ENCODE peak calls at places on chromosomes 2 and 18, in six cellular contexts. One of them, this sample, is unnamed.

GRCh38 chr2:240997856-240998705 is at the start of gene SNED1:
- DNase-seq in AML-193: no peak
- DNase-seq in effector CD8-positive, alpha-beta T cell: peak
- DNase-seq in activated T-helper 1 cell treated with Interleukin-2 at 50 U/mL for 16 hours: peak
- DNase-seq in GM23338: peak
- DNase-seq in NT2/D1: peak
- DNase-seq in this sample: peak

GRCh38 chr2:28370355-28370754 is 22.3 kb upstream of the FOSL2 start:
- DNase-seq in NT2/D1: no peak
- DNase-seq in AML-193: no peak
- DNase-seq in effector CD8-positive, alpha-beta T cell: no peak
- DNase-seq in activated T-helper 1 cell treated with Interleukin-2 at 50 U/mL for 16 hours: no peak
- DNase-seq in GM23338: no peak
- DNase-seq in this sample: no peak

GRCh38 chr2:203734276-203734983 is 28.0 kb downstream of the CD28 start:
- DNase-seq in AML-193: no peak
- DNase-seq in GM23338: peak
- DNase-seq in activated T-helper 1 cell treated with Interleukin-2 at 50 U/mL for 16 hours: no peak
- DNase-seq in NT2/D1: no peak
- DNase-seq in effector CD8-positive, alpha-beta T cell: no peak
- DNase-seq in this sample: peak

GRCh38 chr18:35477497-35477896 is 20.3 kb downstream of the INO80C start:
- DNase-seq in NT2/D1: no peak
- DNase-seq in GM23338: no peak
- DNase-seq in AML-193: peak
- DNase-seq in activated T-helper 1 cell treated with Interleukin-2 at 50 U/mL for 16 hours: no peak
- DNase-seq in effector CD8-positive, alpha-beta T cell: no peak
- DNase-seq in this sample: no peak

GRCh38 chr2:120823551-120823950 is 87.9 kb downstream of the GLI2 start:
- DNase-seq in GM23338: no peak
- DNase-seq in AML-193: no peak
- DNase-seq in activated T-helper 1 cell treated with Interleukin-2 at 50 U/mL for 16 hours: no peak
- DNase-seq in effector CD8-positive, alpha-beta T cell: no peak
- DNase-seq in NT2/D1: no peak
- DNase-seq in this sample: no peak

GRCh38 chr2:71925268-71926097 is 222.2 kb downstream of the CYP26B1 start:
- DNase-seq in effector CD8-positive, alpha-beta T cell: no peak
- DNase-seq in AML-193: no peak
- DNase-seq in GM23338: no peak
- DNase-seq in NT2/D1: peak
- DNase-seq in activated T-helper 1 cell treated with Interleukin-2 at 50 U/mL for 16 hours: no peak
- DNase-seq in this sample: peak

GRCh38 chr18:66682855-66683322 is 79.0 kb upstream of the CDH19 start:
- DNase-seq in AML-193: no peak
- DNase-seq in GM23338: no peak
- DNase-seq in NT2/D1: no peak
- DNase-seq in activated T-helper 1 cell treated with Interleukin-2 at 50 U/mL for 16 hours: no peak
- DNase-seq in effector CD8-positive, alpha-beta T cell: no peak
- DNase-seq in this sample: no peak

GRCh38 chr2:145012214-145012670 is 492.3 kb upstream of the ZEB2 start:
- DNase-seq in GM23338: no peak
- DNase-seq in NT2/D1: no peak
- DNase-seq in effector CD8-positive, alpha-beta T cell: no peak
- DNase-seq in activated T-helper 1 cell treated with Interleukin-2 at 50 U/mL for 16 hours: no peak
- DNase-seq in AML-193: no peak
- DNase-seq in this sample: no peak

GRCh38 chr2:182817558-182817957 is 48.9 kb downstream of the FRZB start:
- DNase-seq in effector CD8-positive, alpha-beta T cell: no peak
- DNase-seq in GM23338: no peak
- DNase-seq in activated T-helper 1 cell treated with Interleukin-2 at 50 U/mL for 16 hours: no peak
- DNase-seq in AML-193: no peak
- DNase-seq in NT2/D1: no peak
- DNase-seq in this sample: no peak

This sample was measured in H9.